ENCODE peak calls at places on chromosomes 2 and 18, in seven cellular contexts. One of them, this sample, is unnamed.

GRCh38 chr2:214730248-214730647 is 79.2 kb downstream of the BARD1 start:
- DNase-seq in sigmoid colon: no peak
- DNase-seq in AG08396: no peak
- DNase-seq in fibroblast of the conjunctiva: no peak
- DNase-seq in left lung: no peak
- DNase-seq in NCI-H345: no peak
- DNase-seq in A549: no peak
- DNase-seq in this sample: no peak

GRCh38 chr2:160493227-160494028 is at the start of gene RBMS1:
- DNase-seq in sigmoid colon: peak; percentile 83
- DNase-seq in AG08396: peak; percentile 70
- DNase-seq in fibroblast of the conjunctiva: peak; percentile 43
- DNase-seq in left lung: peak; percentile 91
- DNase-seq in NCI-H345: peak; percentile 79
- DNase-seq in A549: peak; percentile 63
- DNase-seq in this sample: peak; percentile 89

GRCh38 chr2:45578056-45578843 is 32.8 kb downstream of the SRBD1 start:
- DNase-seq in sigmoid colon: no peak
- DNase-seq in AG08396: peak; percentile 9
- DNase-seq in fibroblast of the conjunctiva: peak; percentile 47
- DNase-seq in left lung: no peak
- DNase-seq in NCI-H345: no peak
- DNase-seq in A549: peak; percentile 47
- DNase-seq in this sample: no peak

GRCh38 chr18:1011342-1011741 is 106.7 kb downstream of the ADCYAP1 start:
- DNase-seq in sigmoid colon: no peak
- DNase-seq in AG08396: no peak
- DNase-seq in fibroblast of the conjunctiva: no peak
- DNase-seq in left lung: no peak
- DNase-seq in NCI-H345: no peak
- DNase-seq in A549: no peak
- DNase-seq in this sample: no peak

GRCh38 chr2:86825728-86826386 is 35.1 kb upstream of the CD8A start:
- DNase-seq in sigmoid colon: no peak
- DNase-seq in AG08396: no peak
- DNase-seq in fibroblast of the conjunctiva: no peak
- DNase-seq in left lung: no peak
- DNase-seq in NCI-H345: no peak
- DNase-seq in A549: no peak
- DNase-seq in this sample: no peak

GRCh38 chr18:9742588-9743131 is 34.6 kb downstream of the RAB31 start:
- DNase-seq in sigmoid colon: no peak
- DNase-seq in AG08396: no peak
- DNase-seq in fibroblast of the conjunctiva: no peak
- DNase-seq in left lung: no peak
- DNase-seq in NCI-H345: no peak
- DNase-seq in A549: peak; percentile 32
- DNase-seq in this sample: peak; percentile 41

GRCh38 chr2:191436368-191437055 is 191.3 kb downstream of the MYO1B start:
- DNase-seq in sigmoid colon: no peak
- DNase-seq in AG08396: no peak
- DNase-seq in fibroblast of the conjunctiva: no peak
- DNase-seq in left lung: no peak
- DNase-seq in NCI-H345: no peak
- DNase-seq in A549: no peak
- DNase-seq in this sample: no peak

GRCh38 chr2:232013701-232014353 is 52.3 kb downstream of the DIS3L2 start:
- DNase-seq in sigmoid colon: no peak
- DNase-seq in AG08396: peak; percentile 79
- DNase-seq in fibroblast of the conjunctiva: peak; percentile 65
- DNase-seq in left lung: no peak
- DNase-seq in NCI-H345: no peak
- DNase-seq in A549: no peak
- DNase-seq in this sample: no peak

GRCh38 chr18:44564922-44565321 is 115.8 kb upstream of the SETBP1 start:
- DNase-seq in sigmoid colon: no peak
- DNase-seq in AG08396: peak; percentile 33
- DNase-seq in fibroblast of the conjunctiva: no peak
- DNase-seq in left lung: no peak
- DNase-seq in NCI-H345: no peak
- DNase-seq in A549: no peak
- DNase-seq in this sample: no peak

GRCh38 chr2:221463235-221463896 is 108.7 kb downstream of the EPHA4 start:
- DNase-seq in sigmoid colon: no peak
- DNase-seq in AG08396: no peak
- DNase-seq in fibroblast of the conjunctiva: no peak
- DNase-seq in left lung: no peak
- DNase-seq in NCI-H345: no peak
- DNase-seq in A549: no peak
- DNase-seq in this sample: no peak

GRCh38 chr2:121665504-121665903 is 16.2 kb upstream of the CLASP1 start:
- DNase-seq in sigmoid colon: no peak
- DNase-seq in AG08396: no peak
- DNase-seq in fibroblast of the conjunctiva: no peak
- DNase-seq in left lung: no peak
- DNase-seq in NCI-H345: no peak
- DNase-seq in A549: no peak
- DNase-seq in this sample: no peak

GRCh38 chr2:107091163-107091864 is 205.3 kb upstream of the ST6GAL2 start:
- DNase-seq in sigmoid colon: no peak
- DNase-seq in AG08396: no peak
- DNase-seq in fibroblast of the conjunctiva: no peak
- DNase-seq in left lung: no peak
- DNase-seq in NCI-H345: no peak
- DNase-seq in A549: peak; percentile 39
- DNase-seq in this sample: no peak

GRCh38 chr2:140770645-140771044 is 1360.2 kb downstream of the LRP1B start:
- DNase-seq in sigmoid colon: no peak
- DNase-seq in AG08396: no peak
- DNase-seq in fibroblast of the conjunctiva: no peak
- DNase-seq in left lung: no peak
- DNase-seq in NCI-H345: no peak
- DNase-seq in A549: no peak
- DNase-seq in this sample: no peak

GRCh38 chr18:46220116-46220515 is 115.9 kb downstream of the HAUS1 start:
- DNase-seq in sigmoid colon: no peak
- DNase-seq in AG08396: peak; percentile 63
- DNase-seq in fibroblast of the conjunctiva: peak; percentile 1
- DNase-seq in left lung: no peak
- DNase-seq in NCI-H345: no peak
- DNase-seq in A549: no peak
- DNase-seq in this sample: no peak

GRCh38 chr18:54116541-54117257 is 107.8 kb downstream of the MBD2 start:
- DNase-seq in sigmoid colon: no peak
- DNase-seq in AG08396: no peak
- DNase-seq in fibroblast of the conjunctiva: no peak
- DNase-seq in left lung: no peak
- DNase-seq in NCI-H345: no peak
- DNase-seq in A549: no peak
- DNase-seq in this sample: no peak

GRCh38 chr2:26712486-26713465 is 20.3 kb downstream of the KCNK3 start:
- DNase-seq in sigmoid colon: peak; percentile 85
- DNase-seq in AG08396: no peak
- DNase-seq in fibroblast of the conjunctiva: no peak
- DNase-seq in left lung: no peak
- DNase-seq in NCI-H345: peak; percentile 96
- DNase-seq in A549: no peak
- DNase-seq in this sample: no peak

GRCh38 chr18:9091066-9091476 is 11.4 kb upstream of the NDUFV2 start:
- DNase-seq in sigmoid colon: no peak
- DNase-seq in AG08396: no peak
- DNase-seq in fibroblast of the conjunctiva: no peak
- DNase-seq in left lung: no peak
- DNase-seq in NCI-H345: no peak
- DNase-seq in A549: no peak
- DNase-seq in this sample: no peak

GRCh38 chr2:159217661-159218060 is 68.8 kb downstream of the WDSUB1 start:
- DNase-seq in sigmoid colon: no peak
- DNase-seq in AG08396: no peak
- DNase-seq in fibroblast of the conjunctiva: no peak
- DNase-seq in left lung: no peak
- DNase-seq in NCI-H345: no peak
- DNase-seq in A549: no peak
- DNase-seq in this sample: no peak

GRCh38 chr2:239307221-239307569 is 93.6 kb downstream of the HDAC4 start:
- DNase-seq in sigmoid colon: no peak
- DNase-seq in AG08396: no peak
- DNase-seq in fibroblast of the conjunctiva: no peak
- DNase-seq in left lung: no peak
- DNase-seq in NCI-H345: no peak
- DNase-seq in A549: no peak
- DNase-seq in this sample: peak; percentile 64

GRCh38 chr2:110120171-110121051 is 4.8 kb upstream of the MALL start:
- DNase-seq in sigmoid colon: no peak
- DNase-seq in AG08396: no peak
- DNase-seq in fibroblast of the conjunctiva: no peak
- DNase-seq in left lung: no peak
- DNase-seq in NCI-H345: no peak
- DNase-seq in A549: no peak
- DNase-seq in this sample: no peak

GRCh38 chr2:41718703-41719102 is 329.1 kb upstream of the PKDCC start:
- DNase-seq in sigmoid colon: no peak
- DNase-seq in AG08396: no peak
- DNase-seq in fibroblast of the conjunctiva: no peak
- DNase-seq in left lung: no peak
- DNase-seq in NCI-H345: no peak
- DNase-seq in A549: no peak
- DNase-seq in this sample: no peak

GRCh38 chr2:173553589-173553988 is 198.9 kb downstream of the CDCA7 start:
- DNase-seq in sigmoid colon: no peak
- DNase-seq in AG08396: no peak
- DNase-seq in fibroblast of the conjunctiva: peak; percentile 35
- DNase-seq in left lung: no peak
- DNase-seq in NCI-H345: no peak
- DNase-seq in A549: peak; percentile 42
- DNase-seq in this sample: no peak

GRCh38 chr2:138276367-138276766 is 225.2 kb upstream of the SPOPL start:
- DNase-seq in sigmoid colon: no peak
- DNase-seq in AG08396: no peak
- DNase-seq in fibroblast of the conjunctiva: no peak
- DNase-seq in left lung: no peak
- DNase-seq in NCI-H345: no peak
- DNase-seq in A549: no peak
- DNase-seq in this sample: no peak

GRCh38 chr18:75727479-75727878 is 300.0 kb upstream of the SMIM21 start:
- DNase-seq in sigmoid colon: no peak
- DNase-seq in AG08396: peak; percentile 18
- DNase-seq in fibroblast of the conjunctiva: no peak
- DNase-seq in left lung: no peak
- DNase-seq in NCI-H345: peak; percentile 42
- DNase-seq in A549: peak; percentile 19
- DNase-seq in this sample: no peak

GRCh38 chr2:38446418-38446817 is 69.3 kb upstream of the ATL2 start:
- DNase-seq in sigmoid colon: no peak
- DNase-seq in AG08396: no peak
- DNase-seq in fibroblast of the conjunctiva: no peak
- DNase-seq in left lung: no peak
- DNase-seq in NCI-H345: no peak
- DNase-seq in A549: no peak
- DNase-seq in this sample: no peak

GRCh38 chr2:242001853-242002252 is 132.3 kb downstream of the RTP5 start:
- DNase-seq in sigmoid colon: no peak
- DNase-seq in AG08396: no peak
- DNase-seq in fibroblast of the conjunctiva: no peak
- DNase-seq in left lung: peak; percentile 49
- DNase-seq in NCI-H345: no peak
- DNase-seq in A549: no peak
- DNase-seq in this sample: peak; percentile 47

This sample was measured in spleen.